ENCODE peak calls at places on chromosomes 6 and 20, in eight cellular contexts. One of them, this sample, is unnamed.

GRCh38 chr6:153193176-153193885 is 62.2 kb upstream of the RGS17 start:
- DNase-seq in epithelial cell of esophagus: no peak
- DNase-seq in HFFc6: no peak
- DNase-seq in cardiac fibroblast: no peak
- DNase-seq in AML-193: no peak
- DNase-seq in germinal center: no peak
- DNase-seq in lower leg skin: no peak
- DNase-seq in progenitor cell of endocrine pancreas: no peak
- DNase-seq in this sample: no peak

GRCh38 chr20:61437280-61438206 is 185.5 kb downstream of the CDH4 start:
- DNase-seq in epithelial cell of esophagus: peak; percentile 73
- DNase-seq in HFFc6: no peak
- DNase-seq in cardiac fibroblast: peak; percentile 96
- DNase-seq in AML-193: no peak
- DNase-seq in germinal center: no peak
- DNase-seq in lower leg skin: no peak
- DNase-seq in progenitor cell of endocrine pancreas: no peak
- DNase-seq in this sample: no peak

GRCh38 chr6:48141975-48142374 is 31.0 kb upstream of the PTCHD4 start:
- DNase-seq in epithelial cell of esophagus: peak; percentile 72
- DNase-seq in HFFc6: no peak
- DNase-seq in cardiac fibroblast: no peak
- DNase-seq in AML-193: no peak
- DNase-seq in germinal center: no peak
- DNase-seq in lower leg skin: no peak
- DNase-seq in progenitor cell of endocrine pancreas: no peak
- DNase-seq in this sample: no peak

GRCh38 chr6:28767691-28768090 is 156.1 kb downstream of the TRIM27 start:
- DNase-seq in epithelial cell of esophagus: no peak
- DNase-seq in HFFc6: no peak
- DNase-seq in cardiac fibroblast: no peak
- DNase-seq in AML-193: no peak
- DNase-seq in germinal center: no peak
- DNase-seq in lower leg skin: no peak
- DNase-seq in progenitor cell of endocrine pancreas: no peak
- DNase-seq in this sample: no peak

GRCh38 chr20:16397053-16397452 is 176.2 kb downstream of the KIF16B start:
- DNase-seq in epithelial cell of esophagus: no peak
- DNase-seq in HFFc6: no peak
- DNase-seq in cardiac fibroblast: no peak
- DNase-seq in AML-193: no peak
- DNase-seq in germinal center: no peak
- DNase-seq in lower leg skin: peak; percentile 26
- DNase-seq in progenitor cell of endocrine pancreas: no peak
- DNase-seq in this sample: peak; percentile 32

GRCh38 chr6:72649032-72649984 is 27.4 kb downstream of the KCNQ5 start:
- DNase-seq in epithelial cell of esophagus: peak; percentile 82
- DNase-seq in HFFc6: peak; percentile 82
- DNase-seq in cardiac fibroblast: peak; percentile 92
- DNase-seq in AML-193: peak; percentile 51
- DNase-seq in germinal center: peak; percentile 5
- DNase-seq in lower leg skin: no peak
- DNase-seq in progenitor cell of endocrine pancreas: no peak
- DNase-seq in this sample: peak; percentile 34

GRCh38 chr6:98137391-98137790 is 697.0 kb upstream of the POU3F2 start:
- DNase-seq in epithelial cell of esophagus: no peak
- DNase-seq in HFFc6: no peak
- DNase-seq in cardiac fibroblast: no peak
- DNase-seq in AML-193: no peak
- DNase-seq in germinal center: no peak
- DNase-seq in lower leg skin: no peak
- DNase-seq in progenitor cell of endocrine pancreas: no peak
- DNase-seq in this sample: no peak

GRCh38 chr20:41273445-41273844 is 44.1 kb downstream of the ZHX3 start:
- DNase-seq in epithelial cell of esophagus: no peak
- DNase-seq in HFFc6: no peak
- DNase-seq in cardiac fibroblast: no peak
- DNase-seq in AML-193: no peak
- DNase-seq in germinal center: no peak
- DNase-seq in lower leg skin: no peak
- DNase-seq in progenitor cell of endocrine pancreas: no peak
- DNase-seq in this sample: no peak

GRCh38 chr20:56343861-56344381 is 14.9 kb upstream of the FAM210B start:
- DNase-seq in epithelial cell of esophagus: peak; percentile 43
- DNase-seq in HFFc6: peak; percentile 18
- DNase-seq in cardiac fibroblast: peak; percentile 46
- DNase-seq in AML-193: no peak
- DNase-seq in germinal center: peak; percentile 64
- DNase-seq in lower leg skin: no peak
- DNase-seq in progenitor cell of endocrine pancreas: peak; percentile 61
- DNase-seq in this sample: peak; percentile 87

GRCh38 chr20:46710149-46710913 is 882 bp downstream of the SLC2A10 start:
- DNase-seq in epithelial cell of esophagus: no peak
- DNase-seq in HFFc6: no peak
- DNase-seq in cardiac fibroblast: no peak
- DNase-seq in AML-193: no peak
- DNase-seq in germinal center: no peak
- DNase-seq in lower leg skin: no peak
- DNase-seq in progenitor cell of endocrine pancreas: no peak
- DNase-seq in this sample: no peak

GRCh38 chr6:105137388-105137787 is 42.4 kb downstream of the POPDC3 start:
- DNase-seq in epithelial cell of esophagus: peak; percentile 3
- DNase-seq in HFFc6: no peak
- DNase-seq in cardiac fibroblast: peak; percentile 18
- DNase-seq in AML-193: no peak
- DNase-seq in germinal center: no peak
- DNase-seq in lower leg skin: no peak
- DNase-seq in progenitor cell of endocrine pancreas: no peak
- DNase-seq in this sample: peak; percentile 57

GRCh38 chr20:58271596-58272460 is 37.7 kb upstream of the RAB22A start:
- DNase-seq in epithelial cell of esophagus: no peak
- DNase-seq in HFFc6: no peak
- DNase-seq in cardiac fibroblast: no peak
- DNase-seq in AML-193: no peak
- DNase-seq in germinal center: no peak
- DNase-seq in lower leg skin: no peak
- DNase-seq in progenitor cell of endocrine pancreas: no peak
- DNase-seq in this sample: no peak

GRCh38 chr6:161578478-161578877 is 304.6 kb upstream of the AGPAT4 start:
- DNase-seq in epithelial cell of esophagus: no peak
- DNase-seq in HFFc6: no peak
- DNase-seq in cardiac fibroblast: no peak
- DNase-seq in AML-193: no peak
- DNase-seq in germinal center: no peak
- DNase-seq in lower leg skin: no peak
- DNase-seq in progenitor cell of endocrine pancreas: no peak
- DNase-seq in this sample: no peak

GRCh38 chr20:37407117-37407566 is 61.2 kb downstream of the SRC start:
- DNase-seq in epithelial cell of esophagus: peak; percentile 74
- DNase-seq in HFFc6: no peak
- DNase-seq in cardiac fibroblast: no peak
- DNase-seq in AML-193: no peak
- DNase-seq in germinal center: no peak
- DNase-seq in lower leg skin: no peak
- DNase-seq in progenitor cell of endocrine pancreas: no peak
- DNase-seq in this sample: no peak

GRCh38 chr6:6256881-6257280 is 63.6 kb downstream of the F13A1 start:
- DNase-seq in epithelial cell of esophagus: no peak
- DNase-seq in HFFc6: no peak
- DNase-seq in cardiac fibroblast: no peak
- DNase-seq in AML-193: no peak
- DNase-seq in germinal center: no peak
- DNase-seq in lower leg skin: no peak
- DNase-seq in progenitor cell of endocrine pancreas: no peak
- DNase-seq in this sample: no peak

GRCh38 chr6:56223995-56224394 is 23.4 kb downstream of the COL21A1 start:
- DNase-seq in epithelial cell of esophagus: peak; percentile 87
- DNase-seq in HFFc6: peak; percentile 80
- DNase-seq in cardiac fibroblast: peak; percentile 79
- DNase-seq in AML-193: no peak
- DNase-seq in germinal center: no peak
- DNase-seq in lower leg skin: no peak
- DNase-seq in progenitor cell of endocrine pancreas: no peak
- DNase-seq in this sample: peak; percentile 30

GRCh38 chr6:25395731-25396130 is 116.6 kb downstream of the CARMIL1 start:
- DNase-seq in epithelial cell of esophagus: no peak
- DNase-seq in HFFc6: no peak
- DNase-seq in cardiac fibroblast: no peak
- DNase-seq in AML-193: no peak
- DNase-seq in germinal center: no peak
- DNase-seq in lower leg skin: no peak
- DNase-seq in progenitor cell of endocrine pancreas: no peak
- DNase-seq in this sample: no peak

GRCh38 chr6:41306187-41306854 is 19.8 kb upstream of the TREM1 start:
- DNase-seq in epithelial cell of esophagus: peak; percentile 71
- DNase-seq in HFFc6: no peak
- DNase-seq in cardiac fibroblast: peak; percentile 63
- DNase-seq in AML-193: peak; percentile 57
- DNase-seq in germinal center: peak; percentile 62
- DNase-seq in lower leg skin: peak; percentile 24
- DNase-seq in progenitor cell of endocrine pancreas: peak; percentile 30
- DNase-seq in this sample: peak; percentile 49

GRCh38 chr20:49433387-49433786 is 49.1 kb downstream of the KCNB1 start:
- DNase-seq in epithelial cell of esophagus: no peak
- DNase-seq in HFFc6: no peak
- DNase-seq in cardiac fibroblast: no peak
- DNase-seq in AML-193: no peak
- DNase-seq in germinal center: no peak
- DNase-seq in lower leg skin: no peak
- DNase-seq in progenitor cell of endocrine pancreas: no peak
- DNase-seq in this sample: no peak

GRCh38 chr6:33273129-33273923 is 1.5 kb downstream of the RPS18 start:
- DNase-seq in epithelial cell of esophagus: no peak
- DNase-seq in HFFc6: no peak
- DNase-seq in cardiac fibroblast: peak; percentile 18
- DNase-seq in AML-193: no peak
- DNase-seq in germinal center: no peak
- DNase-seq in lower leg skin: no peak
- DNase-seq in progenitor cell of endocrine pancreas: no peak
- DNase-seq in this sample: no peak

GRCh38 chr6:29797120-29797519 is 30.5 kb upstream of the HLA-G start:
- DNase-seq in epithelial cell of esophagus: peak; percentile 97
- DNase-seq in HFFc6: peak; percentile 91
- DNase-seq in cardiac fibroblast: peak; percentile 76
- DNase-seq in AML-193: peak; percentile 6
- DNase-seq in germinal center: no peak
- DNase-seq in lower leg skin: no peak
- DNase-seq in progenitor cell of endocrine pancreas: no peak
- DNase-seq in this sample: peak; percentile 30

GRCh38 chr20:62141397-62142251 is 1.6 kb downstream of the PSMA7 start:
- DNase-seq in epithelial cell of esophagus: peak; percentile 70
- DNase-seq in HFFc6: no peak
- DNase-seq in cardiac fibroblast: peak; percentile 60
- DNase-seq in AML-193: peak; percentile 45
- DNase-seq in germinal center: no peak
- DNase-seq in lower leg skin: no peak
- DNase-seq in progenitor cell of endocrine pancreas: no peak
- DNase-seq in this sample: no peak

GRCh38 chr6:83976871-83977270 is 56.7 kb upstream of the MRAP2 start:
- DNase-seq in epithelial cell of esophagus: peak; percentile 44
- DNase-seq in HFFc6: no peak
- DNase-seq in cardiac fibroblast: no peak
- DNase-seq in AML-193: no peak
- DNase-seq in germinal center: no peak
- DNase-seq in lower leg skin: no peak
- DNase-seq in progenitor cell of endocrine pancreas: no peak
- DNase-seq in this sample: no peak

GRCh38 chr20:3146732-3147341 is 12.8 kb downstream of the FASTKD5 start:
- DNase-seq in epithelial cell of esophagus: no peak
- DNase-seq in HFFc6: no peak
- DNase-seq in cardiac fibroblast: peak; percentile 4
- DNase-seq in AML-193: no peak
- DNase-seq in germinal center: no peak
- DNase-seq in lower leg skin: no peak
- DNase-seq in progenitor cell of endocrine pancreas: no peak
- DNase-seq in this sample: no peak

GRCh38 chr6:2949536-2950083 is 21.8 kb downstream of the SERPINB6 start:
- DNase-seq in epithelial cell of esophagus: no peak
- DNase-seq in HFFc6: no peak
- DNase-seq in cardiac fibroblast: no peak
- DNase-seq in AML-193: no peak
- DNase-seq in germinal center: no peak
- DNase-seq in lower leg skin: no peak
- DNase-seq in progenitor cell of endocrine pancreas: no peak
- DNase-seq in this sample: no peak

GRCh38 chr20:49990310-49990720 is 7.5 kb downstream of the SNAI1 start:
- DNase-seq in epithelial cell of esophagus: no peak
- DNase-seq in HFFc6: no peak
- DNase-seq in cardiac fibroblast: peak; percentile 31
- DNase-seq in AML-193: no peak
- DNase-seq in germinal center: no peak
- DNase-seq in lower leg skin: no peak
- DNase-seq in progenitor cell of endocrine pancreas: no peak
- DNase-seq in this sample: peak; percentile 57

GRCh38 chr6:7126759-7127158 is 19.0 kb downstream of the RREB1 start:
- DNase-seq in epithelial cell of esophagus: no peak
- DNase-seq in HFFc6: no peak
- DNase-seq in cardiac fibroblast: no peak
- DNase-seq in AML-193: peak; percentile 58
- DNase-seq in germinal center: no peak
- DNase-seq in lower leg skin: no peak
- DNase-seq in progenitor cell of endocrine pancreas: no peak
- DNase-seq in this sample: no peak

GRCh38 chr20:63499333-63499969 is 568 bp upstream of the EEF1A2 start:
- DNase-seq in epithelial cell of esophagus: no peak
- DNase-seq in HFFc6: no peak
- DNase-seq in cardiac fibroblast: no peak
- DNase-seq in AML-193: no peak
- DNase-seq in germinal center: no peak
- DNase-seq in lower leg skin: no peak
- DNase-seq in progenitor cell of endocrine pancreas: peak; percentile 21
- DNase-seq in this sample: no peak

GRCh38 chr6:35415065-35415880 is 36.9 kb upstream of the FANCE start:
- DNase-seq in epithelial cell of esophagus: peak; percentile 79
- DNase-seq in HFFc6: peak; percentile 92
- DNase-seq in cardiac fibroblast: peak; percentile 88
- DNase-seq in AML-193: peak; percentile 43
- DNase-seq in germinal center: no peak
- DNase-seq in lower leg skin: peak; percentile 41
- DNase-seq in progenitor cell of endocrine pancreas: no peak
- DNase-seq in this sample: peak; percentile 90

GRCh38 chr20:54244113-54244512 is 36.2 kb downstream of the PFDN4 start:
- DNase-seq in epithelial cell of esophagus: no peak
- DNase-seq in HFFc6: no peak
- DNase-seq in cardiac fibroblast: no peak
- DNase-seq in AML-193: no peak
- DNase-seq in germinal center: no peak
- DNase-seq in lower leg skin: no peak
- DNase-seq in progenitor cell of endocrine pancreas: no peak
- DNase-seq in this sample: no peak

GRCh38 chr20:46206025-46206424 is 87.9 kb downstream of the CD40 start:
- DNase-seq in epithelial cell of esophagus: peak; percentile 23
- DNase-seq in HFFc6: peak; percentile 31
- DNase-seq in cardiac fibroblast: peak; percentile 70
- DNase-seq in AML-193: peak; percentile 90
- DNase-seq in germinal center: no peak
- DNase-seq in lower leg skin: peak; percentile 58
- DNase-seq in progenitor cell of endocrine pancreas: no peak
- DNase-seq in this sample: peak; percentile 78

This sample was measured in AG20443.